ENCODE peak calls at places on chromosomes 4 and X, in seven cellular contexts. U is stimulated activated CD8-positive, alpha-beta memory T cell treated with anti-CD3 and anti-CD28 coated beads, Interleukin-4, amount 100 ng/mL, for 24 hours; H is AG08395; V is T-helper 9 cell; R is mucosa of gallbladder; T is dorsolateral prefrontal cortex; W is GM13977. I is an unnamed sample.

GRCh38 chrX:13652256-13653021 is 502 bp upstream of the TCEANC start:
- DNase-seq in T (no peak), R (no peak), W (no peak), U (no peak), V (no peak), H (peak), I (no peak)

GRCh38 chr4:3261411-3262207 is 12.7 kb downstream of the MSANTD1 start:
- DNase-seq in T (no peak), U (no peak), R (no peak), W (no peak), V (no peak), H (no peak), I (no peak)

GRCh38 chr4:123399638-123400358 is 3.2 kb downstream of the SPRY1 start:
- DNase-seq in R (no peak), H (no peak), T (no peak), W (no peak), U (no peak), V (no peak), I (no peak)

GRCh38 chr4:48366611-48367010 is 25.3 kb downstream of the SLAIN2 start:
- DNase-seq in V (no peak), U (no peak), H (no peak), R (no peak), T (no peak), W (no peak), I (no peak)

GRCh38 chrX:146278381-146278780 is 460.8 kb downstream of the SLITRK2 start:
- DNase-seq in U (no peak), W (no peak), H (no peak), T (no peak), V (no peak), R (no peak), I (no peak)

GRCh38 chr4:184003433-184003832 is 98.3 kb downstream of the STOX2 start:
- DNase-seq in U (no peak), R (no peak), H (no peak), T (no peak), W (no peak), V (no peak), I (no peak)

GRCh38 chrX:149495573-149496071 is 9.5 kb downstream of the IDS start:
- DNase-seq in U (no peak), T (no peak), R (peak), W (no peak), V (no peak), H (peak), I (no peak)

GRCh38 chrX:41542151-41542935 is 95.2 kb downstream of the NYX start:
- DNase-seq in T (no peak), V (no peak), U (no peak), H (no peak), W (no peak), R (no peak), I (no peak)

GRCh38 chr4:81052119-81053068 is 21.9 kb downstream of the BMP3 start:
- DNase-seq in V (peak), T (peak), R (peak), W (no peak), U (peak), H (peak), I (peak)

GRCh38 chr4:54482529-54482961 is 175.2 kb upstream of the KIT start:
- DNase-seq in H (peak), W (no peak), V (no peak), U (no peak), T (no peak), R (no peak), I (no peak)

GRCh38 chr4:168843635-168844034 is 166.4 kb downstream of the CBR4 start:
- DNase-seq in R (no peak), U (no peak), T (no peak), W (no peak), H (no peak), V (no peak), I (no peak)

GRCh38 chr4:6910960-6911874 is 1.6 kb downstream of the TBC1D14 start:
- DNase-seq in W (no peak), V (no peak), R (no peak), H (no peak), U (no peak), T (no peak), I (no peak)

GRCh38 chr4:89704651-89705395 is 132.1 kb downstream of the SNCA start:
- DNase-seq in H (no peak), V (no peak), W (no peak), T (no peak), U (no peak), R (no peak), I (no peak)

GRCh38 chr4:40923326-40924095 is 173.8 kb downstream of the NSUN7 start:
- DNase-seq in R (no peak), T (peak), U (no peak), H (no peak), V (no peak), W (no peak), I (no peak)

GRCh38 chr4:83113429-83113786 is 1.1 kb downstream of the PLAC8 start:
- DNase-seq in U (no peak), R (no peak), H (no peak), V (no peak), W (no peak), T (no peak), I (no peak)

GRCh38 chrX:39475372-39475771 is 622.4 kb downstream of the BCOR start:
- DNase-seq in V (no peak), H (no peak), T (no peak), W (no peak), U (no peak), R (peak), I (no peak)

GRCh38 chr4:89836031-89836777 is 757 bp downstream of the SNCA start:
- DNase-seq in U (no peak), R (no peak), V (no peak), T (peak), W (peak), H (no peak), I (no peak)

GRCh38 chrX:18992829-18993228 is 8.9 kb upstream of the PHKA2 start:
- DNase-seq in R (no peak), H (no peak), W (no peak), T (no peak), V (no peak), U (no peak), I (no peak)

GRCh38 chr4:6886886-6887285 is 22.7 kb upstream of the TBC1D14 start:
- DNase-seq in V (no peak), W (no peak), H (no peak), R (no peak), T (no peak), U (no peak), I (no peak)

GRCh38 chr4:151228196-151229119 is 48.5 kb upstream of the PRSS48 start:
- DNase-seq in T (no peak), W (no peak), V (no peak), R (no peak), U (no peak), H (no peak), I (no peak)

GRCh38 chr4:113978561-113979156 is 788 bp downstream of the ARSJ start:
- DNase-seq in W (no peak), T (peak), V (no peak), H (no peak), R (no peak), U (no peak), I (no peak)

GRCh38 chr4:76867880-76868655 is 29.9 kb downstream of the SOWAHB start:
- DNase-seq in R (no peak), W (no peak), U (no peak), V (no peak), T (no peak), H (no peak), I (no peak)

GRCh38 chr4:8645753-8646124 is 53.2 kb downstream of the CPZ start:
- DNase-seq in V (no peak), U (no peak), T (no peak), H (no peak), R (no peak), W (no peak), I (no peak)

GRCh38 chrX:9089652-9090051 is 55.7 kb upstream of the FAM9B start:
- DNase-seq in U (no peak), R (no peak), H (no peak), V (no peak), W (no peak), T (no peak), I (no peak)

GRCh38 chr4:126269106-126269505 is 954.4 kb downstream of the FAT4 start:
- DNase-seq in R (no peak), U (no peak), T (no peak), W (no peak), V (no peak), H (no peak), I (no peak)

GRCh38 chr4:176302283-176303275 is 17.2 kb upstream of the SPCS3 start:
- DNase-seq in V (no peak), U (no peak), R (no peak), W (no peak), H (peak), T (no peak), I (no peak)

GRCh38 chr4:7322166-7322991 is 112.4 kb downstream of the PSAPL1 start:
- DNase-seq in R (no peak), W (no peak), T (no peak), U (no peak), V (no peak), H (no peak), I (no peak)

GRCh38 chr4:104424368-104424921 is 70.2 kb downstream of the CXXC4 start:
- DNase-seq in R (no peak), W (no peak), V (no peak), U (no peak), T (no peak), H (no peak), I (no peak)

GRCh38 chr4:133000012-133000411 is 149.1 kb upstream of the PCDH10 start:
- DNase-seq in R (no peak), T (no peak), H (no peak), V (no peak), W (no peak), U (no peak), I (no peak)

GRCh38 chr4:139018971-139019758 is 3.6 kb downstream of the NOCT start:
- DNase-seq in T (no peak), W (no peak), H (peak), U (no peak), R (no peak), V (no peak), I (no peak)

I was measured in T follicular helper cell.